ENCODE peak calls at places on chromosomes 3 and 15, in eight cellular contexts. F, S, X, Z, J, I, V and M are unnamed samples.

GRCh38 chr15:29618586-29618985 is 203.7 kb downstream of the TJP1 start:
- DNase-seq in F (no peak), S (no peak), X (no peak), Z (no peak), J (no peak), I (no peak), V (no peak), M (no peak)

GRCh38 chr3:106348142-106348690 is 479.4 kb upstream of the CBLB start:
- DNase-seq in F (no peak), S (no peak), X (no peak), Z (no peak), J (no peak), I (no peak), V (no peak), M (no peak)

GRCh38 chr3:81888822-81889557 is 127.5 kb upstream of the GBE1 start:
- DNase-seq in F (no peak), S (no peak), X (no peak), Z (no peak), J (no peak), I (no peak), V (no peak), M (no peak)

GRCh38 chr15:91982401-91982800 is 128.9 kb downstream of the SLCO3A1 start:
- DNase-seq in F (no peak), S (no peak), X (no peak), Z (no peak), J (no peak), I (no peak), V (no peak), M (no peak)

GRCh38 chr15:71191296-71191695 is 76.0 kb downstream of the THSD4 start:
- DNase-seq in F (no peak), S (no peak), X (no peak), Z (no peak), J (peak), I (no peak), V (no peak), M (no peak)

GRCh38 chr3:191051037-191051436 is 148.0 kb upstream of the OSTN start:
- DNase-seq in F (peak), S (no peak), X (no peak), Z (no peak), J (peak), I (peak), V (no peak), M (no peak)

GRCh38 chr15:50116477-50116876 is 2.6 kb downstream of the ATP8B4 start:
- DNase-seq in F (no peak), S (no peak), X (peak), Z (peak), J (peak), I (peak), V (no peak), M (no peak)

GRCh38 chr3:71486831-71487230 is 96.7 kb downstream of the FOXP1 start:
- DNase-seq in F (no peak), S (no peak), X (peak), Z (peak), J (no peak), I (no peak), V (no peak), M (no peak)

GRCh38 chr3:174859109-174859735 is at the start of gene NAALADL2:
- DNase-seq in F (peak), S (no peak), X (no peak), Z (no peak), J (no peak), I (peak), V (no peak), M (no peak)

GRCh38 chr3:40019371-40019770 is 210.0 kb downstream of the MYRIP start:
- DNase-seq in F (no peak), S (no peak), X (no peak), Z (no peak), J (no peak), I (no peak), V (no peak), M (no peak)

GRCh38 chr15:48800811-48801460 is 9.9 kb downstream of the CEP152 start:
- DNase-seq in F (no peak), S (no peak), X (no peak), Z (no peak), J (peak), I (no peak), V (no peak), M (no peak)

GRCh38 chr15:69210574-69210973 is 50.1 kb downstream of the GLCE start:
- DNase-seq in F (no peak), S (no peak), X (no peak), Z (no peak), J (no peak), I (no peak), V (no peak), M (no peak)

GRCh38 chr15:51625236-51625635 is 2.7 kb upstream of the DMXL2 start:
- DNase-seq in F (no peak), S (no peak), X (no peak), Z (no peak), J (no peak), I (no peak), V (no peak), M (no peak)

GRCh38 chr15:52158084-52158765 is 33.0 kb downstream of the GNB5 start:
- DNase-seq in F (no peak), S (no peak), X (no peak), Z (no peak), J (no peak), I (no peak), V (no peak), M (no peak)

GRCh38 chr3:14363976-14364375 is 38.4 kb upstream of the SLC6A6 start:
- DNase-seq in F (no peak), S (no peak), X (no peak), Z (no peak), J (no peak), I (no peak), V (no peak), M (no peak)

GRCh38 chr15:82778755-82779154 is 27.1 kb downstream of the FSD2 start:
- DNase-seq in F (no peak), S (no peak), X (no peak), Z (no peak), J (no peak), I (no peak), V (no peak), M (no peak)

GRCh38 chr3:67647390-67647878 is 7.0 kb downstream of the SUCLG2 start:
- DNase-seq in F (no peak), S (no peak), X (no peak), Z (no peak), J (peak), I (no peak), V (no peak), M (no peak)

GRCh38 chr15:80159811-80160569 is 7.2 kb downstream of the FAH start:
- DNase-seq in F (no peak), S (no peak), X (peak), Z (no peak), J (no peak), I (no peak), V (no peak), M (no peak)

GRCh38 chr15:71654714-71655174 is 155.6 kb upstream of the NR2E3 start:
- DNase-seq in F (no peak), S (no peak), X (no peak), Z (no peak), J (no peak), I (no peak), V (no peak), M (no peak)

GRCh38 chr3:113117511-113118302 is 93.7 kb upstream of the BOC start:
- DNase-seq in F (no peak), S (no peak), X (no peak), Z (no peak), J (peak), I (no peak), V (no peak), M (no peak)

GRCh38 chr3:23834082-23834870 is 28.5 kb downstream of the UBE2E1 start:
- DNase-seq in F (no peak), S (no peak), X (no peak), Z (no peak), J (peak), I (no peak), V (no peak), M (no peak)

GRCh38 chr3:8201886-8202285 is 299.7 kb upstream of the LMCD1 start:
- DNase-seq in F (peak), S (no peak), X (no peak), Z (no peak), J (no peak), I (no peak), V (no peak), M (no peak)

GRCh38 chr3:71026634-71027578 is 556.6 kb downstream of the FOXP1 start:
- DNase-seq in F (no peak), S (no peak), X (no peak), Z (no peak), J (no peak), I (no peak), V (no peak), M (no peak)

GRCh38 chr3:112042842-112043280 is 8.3 kb downstream of the TMPRSS7 start:
- DNase-seq in F (peak), S (no peak), X (no peak), Z (no peak), J (no peak), I (no peak), V (no peak), M (no peak)

GRCh38 chr3:180680097-180680430 is 775 bp upstream of the CCDC39 start:
- DNase-seq in F (peak), S (no peak), X (peak), Z (peak), J (peak), I (peak), V (peak), M (no peak)

GRCh38 chr3:116253511-116253910 is 191.8 kb downstream of the LSAMP start:
- DNase-seq in F (no peak), S (no peak), X (no peak), Z (no peak), J (no peak), I (no peak), V (no peak), M (no peak)

GRCh38 chr3:187261541-187261969 is 30.0 kb downstream of the MASP1 start:
- DNase-seq in F (no peak), S (no peak), X (no peak), Z (no peak), J (peak), I (no peak), V (no peak), M (no peak)

GRCh38 chr3:46314517-46314916 is 39.4 kb upstream of the CCR2 start:
- DNase-seq in F (no peak), S (no peak), X (peak), Z (no peak), J (no peak), I (no peak), V (peak), M (no peak)

GRCh38 chr3:61445924-61446323 is 115.4 kb upstream of the PTPRG start:
- DNase-seq in F (no peak), S (no peak), X (no peak), Z (no peak), J (no peak), I (no peak), V (no peak), M (no peak)